ENCODE peak calls at places on chromosomes 11 and 22, in five cellular contexts. One of them, this sample, is unnamed.

GRCh38 chr11:72833792-72834501 is 19.7 kb downstream of the ATG16L2 start:
- DNase-seq in retinal pigment epithelial cell: no peak
- DNase-seq in coronary artery: peak
- DNase-seq in lung: no peak
- DNase-seq in PC-3: no peak
- DNase-seq in this sample: no peak

GRCh38 chr11:66317766-66318575 is 1.1 kb upstream of the CD248 start:
- DNase-seq in retinal pigment epithelial cell: no peak
- DNase-seq in coronary artery: no peak
- DNase-seq in lung: peak
- DNase-seq in PC-3: no peak
- DNase-seq in this sample: peak

GRCh38 chr11:134065381-134065780 is 3.5 kb upstream of the JAM3 start:
- DNase-seq in retinal pigment epithelial cell: no peak
- DNase-seq in coronary artery: no peak
- DNase-seq in lung: no peak
- DNase-seq in PC-3: no peak
- DNase-seq in this sample: no peak

GRCh38 chr22:22553735-22554134 is 5.3 kb downstream of the PRAME start:
- DNase-seq in retinal pigment epithelial cell: no peak
- DNase-seq in coronary artery: no peak
- DNase-seq in lung: no peak
- DNase-seq in PC-3: no peak
- DNase-seq in this sample: no peak

GRCh38 chr11:8639655-8640054 is 42.8 kb downstream of the TRIM66 start:
- DNase-seq in retinal pigment epithelial cell: no peak
- DNase-seq in coronary artery: no peak
- DNase-seq in lung: no peak
- DNase-seq in PC-3: no peak
- DNase-seq in this sample: no peak

GRCh38 chr11:88208742-88209141 is 33.5 kb upstream of the RAB38 start:
- DNase-seq in retinal pigment epithelial cell: no peak
- DNase-seq in coronary artery: no peak
- DNase-seq in lung: no peak
- DNase-seq in PC-3: no peak
- DNase-seq in this sample: no peak

GRCh38 chr11:62418136-62418535 is 697 bp upstream of the SCGB1A1 start:
- DNase-seq in retinal pigment epithelial cell: no peak
- DNase-seq in coronary artery: no peak
- DNase-seq in lung: no peak
- DNase-seq in PC-3: no peak
- DNase-seq in this sample: no peak

GRCh38 chr22:19357270-19358105 is 66.0 kb upstream of the CLTCL1 start:
- DNase-seq in retinal pigment epithelial cell: no peak
- DNase-seq in coronary artery: no peak
- DNase-seq in lung: no peak
- DNase-seq in PC-3: peak
- DNase-seq in this sample: no peak

GRCh38 chr11:78742430-78742829 is 167.8 kb upstream of the NARS2 start:
- DNase-seq in retinal pigment epithelial cell: peak
- DNase-seq in coronary artery: no peak
- DNase-seq in lung: peak
- DNase-seq in PC-3: peak
- DNase-seq in this sample: peak

GRCh38 chr22:40890881-40891280 is 29.0 kb upstream of the DNAJB7 start:
- DNase-seq in retinal pigment epithelial cell: no peak
- DNase-seq in coronary artery: no peak
- DNase-seq in lung: no peak
- DNase-seq in PC-3: no peak
- DNase-seq in this sample: no peak

GRCh38 chr11:134139873-134140331 is 71.0 kb downstream of the JAM3 start:
- DNase-seq in retinal pigment epithelial cell: peak
- DNase-seq in coronary artery: no peak
- DNase-seq in lung: no peak
- DNase-seq in PC-3: peak
- DNase-seq in this sample: peak

GRCh38 chr11:1547467-1548098 is 24.5 kb downstream of the DUSP8 start:
- DNase-seq in retinal pigment epithelial cell: no peak
- DNase-seq in coronary artery: no peak
- DNase-seq in lung: no peak
- DNase-seq in PC-3: no peak
- DNase-seq in this sample: no peak

GRCh38 chr11:820655-821512 is 2.2 kb downstream of the PNPLA2 start:
- DNase-seq in retinal pigment epithelial cell: no peak
- DNase-seq in coronary artery: peak
- DNase-seq in lung: peak
- DNase-seq in PC-3: peak
- DNase-seq in this sample: no peak

GRCh38 chr11:48024635-48025071 is 44.3 kb downstream of the PTPRJ start:
- DNase-seq in retinal pigment epithelial cell: no peak
- DNase-seq in coronary artery: no peak
- DNase-seq in lung: no peak
- DNase-seq in PC-3: no peak
- DNase-seq in this sample: no peak

GRCh38 chr11:122343247-122343646 is 227.2 kb upstream of the BLID start:
- DNase-seq in retinal pigment epithelial cell: no peak
- DNase-seq in coronary artery: no peak
- DNase-seq in lung: no peak
- DNase-seq in PC-3: no peak
- DNase-seq in this sample: no peak

GRCh38 chr11:101686514-101686913 is 102.7 kb upstream of the TRPC6 start:
- DNase-seq in retinal pigment epithelial cell: peak
- DNase-seq in coronary artery: no peak
- DNase-seq in lung: no peak
- DNase-seq in PC-3: peak
- DNase-seq in this sample: peak

GRCh38 chr11:7004482-7004881 is 15.7 kb downstream of the ZNF214 start:
- DNase-seq in retinal pigment epithelial cell: no peak
- DNase-seq in coronary artery: no peak
- DNase-seq in lung: no peak
- DNase-seq in PC-3: peak
- DNase-seq in this sample: no peak

GRCh38 chr11:94457118-94458029 is 36.3 kb downstream of the MRE11 start:
- DNase-seq in retinal pigment epithelial cell: no peak
- DNase-seq in coronary artery: no peak
- DNase-seq in lung: no peak
- DNase-seq in PC-3: no peak
- DNase-seq in this sample: no peak

GRCh38 chr11:45400594-45400993 is 114.5 kb upstream of the SYT13 start:
- DNase-seq in retinal pigment epithelial cell: no peak
- DNase-seq in coronary artery: no peak
- DNase-seq in lung: no peak
- DNase-seq in PC-3: peak
- DNase-seq in this sample: no peak

GRCh38 chr11:99686838-99687237 is 666.1 kb downstream of the CNTN5 start:
- DNase-seq in retinal pigment epithelial cell: no peak
- DNase-seq in coronary artery: no peak
- DNase-seq in lung: no peak
- DNase-seq in PC-3: no peak
- DNase-seq in this sample: no peak

GRCh38 chr11:113546757-113547507 is 71.7 kb upstream of the DRD2 start:
- DNase-seq in retinal pigment epithelial cell: no peak
- DNase-seq in coronary artery: no peak
- DNase-seq in lung: no peak
- DNase-seq in PC-3: peak
- DNase-seq in this sample: no peak

GRCh38 chr22:31119026-31119717 is 3.6 kb upstream of the INPP5J start:
- DNase-seq in retinal pigment epithelial cell: no peak
- DNase-seq in coronary artery: no peak
- DNase-seq in lung: no peak
- DNase-seq in PC-3: no peak
- DNase-seq in this sample: no peak

GRCh38 chr11:611001-611996 is 4.5 kb downstream of the IRF7 start:
- DNase-seq in retinal pigment epithelial cell: no peak
- DNase-seq in coronary artery: no peak
- DNase-seq in lung: no peak
- DNase-seq in PC-3: no peak
- DNase-seq in this sample: no peak

GRCh38 chr22:29031236-29031982 is 30.2 kb downstream of the C22orf31 start:
- DNase-seq in retinal pigment epithelial cell: peak
- DNase-seq in coronary artery: peak
- DNase-seq in lung: peak
- DNase-seq in PC-3: peak
- DNase-seq in this sample: peak
- TF ChIP-seq CTCF in retinal pigment epithelial cell: peak
- TF ChIP-seq CTCF in coronary artery: no peak
- TF ChIP-seq CTCF in lung: no peak
- TF ChIP-seq CTCF in PC-3: no peak
- TF ChIP-seq CTCF in this sample: peak

DNA sequence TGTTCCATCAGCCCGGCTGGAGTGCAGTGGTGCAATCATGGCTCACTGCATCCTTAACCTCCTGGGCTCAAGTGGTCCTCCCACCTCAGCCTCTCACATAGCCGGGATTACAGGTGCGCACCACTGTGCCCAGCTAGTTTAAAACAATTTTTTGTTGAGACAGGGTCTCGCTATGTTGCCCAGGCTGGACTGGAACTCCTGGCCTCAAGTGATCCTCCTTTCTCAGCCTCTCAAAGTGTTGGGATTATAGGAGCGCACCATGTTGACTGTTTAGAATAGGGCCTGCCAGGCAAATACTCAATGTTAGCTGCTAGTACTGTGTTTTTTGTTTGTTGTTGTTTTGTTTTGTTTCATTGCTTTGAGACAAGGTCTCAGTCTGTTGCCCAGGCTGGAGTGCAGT is 66.4 kb downstream of the ARHGAP8 start:
- DNase-seq in retinal pigment epithelial cell: no peak
- DNase-seq in coronary artery: no peak
- DNase-seq in lung: no peak
- DNase-seq in PC-3: no peak
- DNase-seq in this sample: no peak
- H3K4me3 ChIP-seq in retinal pigment epithelial cell: no peak
- H3K4me3 ChIP-seq in coronary artery: no peak
- H3K4me3 ChIP-seq in lung: no peak
- H3K4me3 ChIP-seq in PC-3: no peak
- H3K4me3 ChIP-seq in this sample: no peak

GRCh38 chr11:64285885-64286800 is 495 bp downstream of the GPR137 start:
- DNase-seq in retinal pigment epithelial cell: no peak
- DNase-seq in coronary artery: no peak
- DNase-seq in lung: no peak
- DNase-seq in PC-3: peak
- DNase-seq in this sample: no peak
- TF ChIP-seq CTCF in retinal pigment epithelial cell: peak
- TF ChIP-seq CTCF in coronary artery: no peak
- TF ChIP-seq CTCF in lung: no peak
- TF ChIP-seq CTCF in PC-3: peak
- TF ChIP-seq CTCF in this sample: peak

GRCh38 chr11:59787255-59787588 is 23.4 kb downstream of the MRPL16 start:
- DNase-seq in retinal pigment epithelial cell: no peak
- DNase-seq in coronary artery: no peak
- DNase-seq in lung: no peak
- DNase-seq in PC-3: no peak
- DNase-seq in this sample: no peak
- H3K4me3 ChIP-seq in retinal pigment epithelial cell: no peak
- H3K4me3 ChIP-seq in coronary artery: peak
- H3K4me3 ChIP-seq in lung: no peak
- H3K4me3 ChIP-seq in PC-3: peak
- H3K4me3 ChIP-seq in this sample: no peak